ENCODE peak calls at places on chromosomes 1 and 21, in four cellular contexts. I is GM23248, Y is MM.1S, S is neural progenitor cell. J is an unnamed sample.

GRCh38 chr1:52842643-52843310 is at the start of gene ZYG11A:
- DNase-seq in Y (peak; percentile 95), S (peak; percentile 92), I (peak; percentile 87), J (peak; percentile 60)

GRCh38 chr1:41955461-41956159 is 36.9 kb upstream of the HIVEP3 start:
- DNase-seq in S (peak; percentile 43), I (peak; percentile 94), Y (peak; percentile 65), J (peak; percentile 96)

GRCh38 chr1:171142451-171143121 is 42.5 kb upstream of the FMO2 start:
- DNase-seq in I (peak; percentile 58), S (peak; percentile 45), Y (no peak), J (no peak)

GRCh38 chr21:46454142-46454541 is 4.5 kb upstream of the DIP2A start:
- DNase-seq in Y (no peak), I (no peak), S (no peak), J (no peak)

GRCh38 chr1:185788386-185788785 is 54.2 kb downstream of the HMCN1 start:
- DNase-seq in Y (no peak), I (no peak), S (no peak), J (no peak)

GRCh38 chr1:94526581-94526980 is 15.0 kb downstream of the F3 start:
- DNase-seq in S (no peak), I (no peak), Y (no peak), J (no peak)

GRCh38 chr1:230735447-230735846 is 11.7 kb upstream of the CAPN9 start:
- DNase-seq in S (no peak), I (no peak), Y (no peak), J (peak; percentile 80)

GRCh38 chr1:199272107-199272506 is 633.3 kb downstream of the PTPRC start:
- DNase-seq in Y (no peak), S (no peak), I (peak; percentile 74), J (peak; percentile 52)

GRCh38 chr1:192986110-192986747 is 72.9 kb downstream of the UCHL5 start:
- DNase-seq in S (no peak), Y (no peak), I (peak; percentile 32), J (no peak)

GRCh38 chr1:222995230-222995580 is 147.8 kb downstream of the TLR5 start:
- DNase-seq in S (no peak), Y (no peak), I (peak; percentile 36), J (no peak)

GRCh38 chr1:978835-979743 is 2.8 kb downstream of the PERM1 start:
- DNase-seq in Y (no peak), S (no peak), I (no peak), J (no peak)

GRCh38 chr1:193237381-193237978 is 51.1 kb upstream of the B3GALT2 start:
- DNase-seq in Y (no peak), I (no peak), S (no peak), J (no peak)

GRCh38 chr1:204102029-204102611 is 29.2 kb downstream of the SOX13 start:
- DNase-seq in S (no peak), I (no peak), Y (no peak), J (no peak)

GRCh38 chr1:88061830-88062177 is 622.3 kb upstream of the PKN2 start:
- DNase-seq in S (no peak), I (peak; percentile 16), Y (no peak), J (no peak)

GRCh38 chr1:222084996-222085395 is 343.1 kb upstream of the DUSP10 start:
- DNase-seq in Y (no peak), S (no peak), I (peak; percentile 94), J (no peak)

GRCh38 chr1:56508523-56508983 is 70.8 kb downstream of the PLPP3 start:
- DNase-seq in I (peak; percentile 16), S (no peak), Y (no peak), J (peak; percentile 38)

GRCh38 chr1:206842851-206843250 is 22.6 kb upstream of the IL20 start:
- DNase-seq in S (peak; percentile 37), Y (no peak), I (no peak), J (no peak)

DNA sequence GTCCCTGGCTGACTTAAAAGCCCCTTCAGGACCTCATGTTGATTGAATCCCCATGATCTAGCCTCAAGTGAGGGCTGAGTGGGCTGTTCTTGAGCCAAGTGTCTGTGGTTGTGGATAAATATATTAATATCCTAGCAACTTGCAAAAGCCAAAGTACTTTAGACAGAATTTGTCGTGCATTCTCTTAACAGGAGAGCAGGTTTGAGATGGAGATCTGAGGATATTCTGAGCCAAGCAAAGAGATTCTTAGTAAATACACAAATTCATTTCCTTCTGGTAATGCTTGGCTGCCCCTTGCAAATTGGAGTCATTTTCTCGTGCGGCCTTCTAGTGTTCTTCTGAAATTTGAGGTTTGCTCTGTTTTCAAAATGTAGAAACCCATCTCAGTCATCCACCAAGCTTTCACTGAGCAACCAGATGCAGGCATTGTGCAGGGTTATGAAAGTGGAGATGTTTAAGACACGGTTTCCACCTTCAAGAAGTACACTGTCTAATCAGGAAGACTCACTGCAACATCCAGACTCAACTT is 242.1 kb upstream of the JUN start:
- DNase-seq in S (no peak), I (peak; percentile 77), Y (no peak), J (no peak)
- H3K9ac ChIP-seq in S (no peak overlapping the region), I (peak overlapping the region; percentile 69), Y (no peak overlapping the region), J (no peak overlapping the region)

DNA sequence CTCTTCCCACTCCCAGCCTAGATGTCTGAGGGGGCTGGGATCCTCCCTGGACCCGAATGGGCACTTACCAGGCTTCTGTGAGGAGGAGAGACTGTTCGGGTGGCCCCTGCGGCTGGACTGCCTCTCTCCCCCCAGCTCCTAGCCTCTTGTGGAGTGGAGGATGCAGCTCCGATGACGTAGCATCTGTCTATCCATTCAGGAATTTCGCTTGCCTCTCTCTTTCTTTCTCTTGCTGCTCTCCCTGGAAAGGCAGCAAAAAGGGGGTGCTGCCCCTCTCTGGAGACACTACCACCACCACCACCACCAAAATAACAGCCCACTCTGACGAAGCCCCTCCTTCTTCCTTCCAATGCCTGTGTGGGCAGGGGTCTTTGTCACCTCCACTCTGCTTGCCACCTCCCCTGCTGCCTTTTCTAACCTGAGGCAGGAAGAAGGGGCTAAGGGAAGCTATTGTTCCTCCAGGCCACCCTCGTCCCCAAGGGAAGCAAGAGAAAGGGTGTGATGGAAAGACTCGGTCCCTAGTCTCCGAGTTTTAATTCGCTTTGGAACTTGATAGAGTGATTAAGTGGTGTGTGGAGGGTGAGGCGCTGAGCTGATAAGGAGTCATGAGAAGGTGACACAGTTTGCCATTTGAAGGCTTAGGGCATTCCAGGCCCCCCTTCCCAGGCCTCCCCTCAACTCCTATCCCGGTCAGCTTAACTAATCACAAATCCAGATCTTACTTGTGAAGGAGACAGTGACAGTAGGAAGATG is 60.5 kb downstream of the RHBG start:
- DNase-seq in S (peak; percentile 50), Y (no peak), I (peak; percentile 14), J (no peak)
- TF ChIP-seq EZH2 in S (no peak), Y (no peak), I (no peak), J (no peak)

DNA sequence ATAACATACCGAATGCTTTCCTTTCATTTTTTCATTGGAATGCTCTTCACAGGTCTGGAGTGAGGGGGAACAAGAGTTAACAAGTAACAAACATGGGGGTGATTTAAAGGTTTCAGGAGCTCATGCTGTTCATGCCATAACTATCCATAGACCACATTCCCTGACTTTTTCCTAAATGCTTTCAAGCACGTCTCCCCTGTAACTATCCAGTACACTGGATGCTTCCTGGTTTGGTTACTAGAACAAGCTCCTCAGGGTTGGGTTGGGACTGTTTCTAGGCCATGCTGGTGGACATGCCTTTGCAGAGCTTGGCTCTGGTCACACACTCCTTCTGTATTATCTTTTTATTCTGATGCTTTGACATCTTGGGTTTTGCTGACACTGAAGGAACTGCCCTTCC is 38.6 kb downstream of the KCNK1 start:
- DNase-seq in Y (no peak), I (no peak), S (no peak), J (no peak)
- H3F3A ChIP-seq in Y (no peaks in the 10 kb centered on the region), I (no peaks in the 10 kb centered on the region), S (no peaks in the 10 kb centered on the region), J (peaks cover 13% of the 10 kb centered on the region)

DNA sequence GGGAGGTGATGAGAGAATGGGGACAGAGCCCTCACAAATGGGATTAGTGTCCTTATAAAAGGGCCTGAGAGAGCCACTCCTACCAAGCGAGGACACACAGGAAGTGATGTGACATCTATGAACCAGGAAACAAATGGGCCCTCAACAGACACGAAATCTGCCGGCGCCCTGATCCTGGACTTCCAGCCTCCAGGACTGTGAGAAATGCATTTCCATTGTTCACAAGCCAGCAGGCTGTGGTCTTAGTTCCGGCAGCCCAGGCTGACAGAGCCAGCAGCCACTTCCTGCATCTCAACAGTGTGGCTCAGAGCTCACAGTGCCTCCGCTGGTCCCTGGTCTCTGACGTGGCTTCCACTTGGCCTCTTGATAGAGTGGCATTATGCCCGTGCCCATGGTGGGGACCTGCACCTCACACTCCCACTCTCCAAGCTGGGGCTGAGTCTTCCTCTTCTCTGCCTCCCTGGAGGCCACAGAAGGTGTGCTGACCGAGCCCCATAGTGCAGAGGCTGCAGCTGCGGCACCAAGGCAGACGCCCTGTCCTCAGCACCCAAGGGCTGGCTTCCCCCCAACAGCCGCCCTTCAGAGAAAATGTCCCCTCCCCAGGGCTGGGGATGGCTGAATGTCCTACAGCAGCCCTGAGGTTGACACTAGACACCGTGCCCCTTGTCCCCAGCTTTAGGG is 44.9 kb downstream of the ACOT7 start:
- DNase-seq in I (no peak), Y (no peak), S (peak; percentile 55), J (peak; percentile 86)
- H3K9ac ChIP-seq in I (no peak overlapping the region), Y (no peak overlapping the region), S (no peak overlapping the region), J (peak overlapping the region; percentile 65)

GRCh38 chr1:150576794-150577556 is 2.4 kb downstream of the MCL1 start:
- DNase-seq in S (no peak), Y (no peak), I (peak; percentile 69), J (peak; percentile 46)

GRCh38 chr1:150577557-150578277 is 1.7 kb downstream of the MCL1 start:
- DNase-seq in Y (peak; percentile 41), I (peak; percentile 69), S (no peak), J (no peak)

GRCh38 chr1:150578278-150579109 is 916 bp downstream of the MCL1 start:
- DNase-seq in I (peak; percentile 96), Y (peak; percentile 46), S (peak; percentile 47), J (peak; percentile 97)

GRCh38 chr1:150579955-150580642 is 689 bp upstream of the MCL1 start:
- DNase-seq in S (no peak), I (no peak), Y (no peak), J (no peak)

GRCh38 chr1:150579110-150579954 is at the start of gene MCL1:
- DNase-seq in S (peak; percentile 98), I (peak; percentile 98), Y (peak; percentile 99), J (peak; percentile 99)
- TF ChIP-seq EZH2 in S (no peak), I (no peak), Y (no peak), J (no peak)

GRCh38 chr1:7671146-7671465 is 100.0 kb upstream of the VAMP3 start:
- DNase-seq in S (no peak), I (no peak), Y (no peak), J (no peak)
- H3F3A ChIP-seq in S (peaks cover 8% of the 10 kb centered on the region), I (no peaks in the 10 kb centered on the region), Y (no peaks in the 10 kb centered on the region), J (no peaks in the 10 kb centered on the region)

DNA sequence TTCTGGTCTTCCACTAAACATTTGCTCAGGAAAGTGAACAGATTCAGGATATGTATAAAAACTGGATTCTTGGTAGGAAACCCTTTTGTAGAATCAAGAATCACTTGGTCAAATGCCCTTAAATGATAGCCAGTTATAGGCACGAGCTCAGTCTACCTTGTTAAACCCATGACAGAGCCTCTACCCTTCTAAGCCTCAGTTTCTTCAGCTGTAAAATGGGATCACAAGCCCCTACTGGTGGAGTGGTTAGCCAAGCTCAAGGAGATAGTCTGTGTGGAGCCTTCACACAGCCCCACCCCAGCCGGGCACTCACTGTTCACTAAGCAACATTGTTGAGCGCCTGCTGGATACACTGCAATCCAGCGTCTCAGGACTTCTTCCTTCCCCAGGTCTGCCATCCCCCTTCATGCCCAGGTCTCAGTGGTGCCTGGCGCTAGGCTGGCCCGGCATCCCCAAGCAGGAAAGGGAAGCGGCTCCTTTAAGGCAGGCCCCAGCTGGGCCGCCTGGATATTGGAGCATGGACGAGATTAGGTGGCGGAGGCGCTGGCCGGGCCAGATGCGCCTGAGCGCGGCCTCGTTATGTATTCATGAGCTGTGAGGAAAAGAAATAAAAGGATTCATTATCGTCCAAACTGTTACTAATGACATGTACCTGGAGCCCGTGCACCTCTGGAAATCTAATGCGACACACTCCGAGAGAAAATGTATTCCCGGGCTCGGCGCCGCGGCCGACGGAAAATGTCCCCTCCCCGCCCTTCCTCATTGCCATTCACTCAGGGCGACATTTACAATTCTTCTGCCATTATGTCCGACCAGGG is 75.5 kb downstream of the TAS1R2 start:
- DNase-seq in I (peak; percentile 14), Y (no peak), S (peak; percentile 46), J (no peak)
- H3K9ac ChIP-seq in I (no peak overlapping the region), Y (no peak overlapping the region), S (no peak overlapping the region), J (no peak overlapping the region)

J was measured in PC-3.